ENCODE peak calls at places on chromosomes 2 and 18, in five cellular contexts. N is sigmoid colon; O is CD4-positive, CD25-positive, alpha-beta regulatory T cell; F is uterus; E is pancreas. K is an unnamed sample.

GRCh38 chr2:9657083-9657482 is 26.3 kb upstream of the YWHAQ start:
- DNase-seq in O (no peak), N (no peak), F (no peak), E (no peak), K (no peak)

GRCh38 chr18:67104700-67105284 is 411.7 kb downstream of the DSEL start:
- DNase-seq in O (no peak), N (no peak), E (peak; percentile 67), F (no peak), K (peak; percentile 49)

GRCh38 chr18:48333563-48333962 is 75.6 kb downstream of the ZBTB7C start:
- DNase-seq in E (no peak), N (no peak), O (no peak), F (no peak), K (no peak)

GRCh38 chr2:233049194-233049761 is 10.9 kb upstream of the INPP5D start:
- DNase-seq in N (no peak), O (no peak), F (no peak), E (peak; percentile 28), K (no peak)

GRCh38 chr2:232438951-232439757 is 16.8 kb upstream of the ALPI start:
- DNase-seq in N (no peak), O (no peak), E (peak; percentile 70), F (no peak), K (peak; percentile 45)

GRCh38 chr2:145158051-145158586 is 638.2 kb upstream of the ZEB2 start:
- DNase-seq in F (peak; percentile 79), O (no peak), E (peak; percentile 42), N (peak; percentile 88), K (peak; percentile 24)

GRCh38 chr18:59032308-59032707 is 107.4 kb upstream of the SEC11C start:
- DNase-seq in E (no peak), F (no peak), N (no peak), O (no peak), K (no peak)

GRCh38 chr2:147523415-147523814 is 321.4 kb upstream of the ACVR2A start:
- DNase-seq in N (no peak), O (no peak), E (no peak), F (no peak), K (no peak)

GRCh38 chr18:12362473-12363174 is 14.4 kb downstream of the AFG3L2 start:
- DNase-seq in N (no peak), O (no peak), E (no peak), F (no peak), K (no peak)

GRCh38 chr18:29496276-29496675 is 1319.3 kb upstream of the CDH2 start:
- DNase-seq in O (no peak), N (no peak), F (no peak), E (no peak), K (no peak)

GRCh38 chr2:186105016-186105415 is 366.4 kb downstream of the FSIP2 start:
- DNase-seq in N (no peak), F (no peak), E (no peak), O (no peak), K (no peak)

GRCh38 chr18:48572402-48573126 is 33.7 kb downstream of the CTIF start:
- DNase-seq in F (no peak), N (no peak), E (no peak), O (no peak), K (no peak)

GRCh38 chr2:71832388-71832787 is 315.3 kb downstream of the CYP26B1 start:
- DNase-seq in E (no peak), O (no peak), F (no peak), N (no peak), K (no peak)

GRCh38 chr2:71831208-71831577 is 316.5 kb downstream of the CYP26B1 start:
- DNase-seq in E (no peak), F (no peak), O (no peak), N (no peak), K (no peak)

GRCh38 chr2:71832844-71833243 is 314.8 kb downstream of the CYP26B1 start:
- DNase-seq in E (no peak), N (no peak), O (no peak), F (no peak), K (no peak)

GRCh38 chr2:71833272-71833671 is 314.4 kb downstream of the CYP26B1 start:
- DNase-seq in E (no peak), F (no peak), N (no peak), O (no peak), K (no peak)

DNA sequence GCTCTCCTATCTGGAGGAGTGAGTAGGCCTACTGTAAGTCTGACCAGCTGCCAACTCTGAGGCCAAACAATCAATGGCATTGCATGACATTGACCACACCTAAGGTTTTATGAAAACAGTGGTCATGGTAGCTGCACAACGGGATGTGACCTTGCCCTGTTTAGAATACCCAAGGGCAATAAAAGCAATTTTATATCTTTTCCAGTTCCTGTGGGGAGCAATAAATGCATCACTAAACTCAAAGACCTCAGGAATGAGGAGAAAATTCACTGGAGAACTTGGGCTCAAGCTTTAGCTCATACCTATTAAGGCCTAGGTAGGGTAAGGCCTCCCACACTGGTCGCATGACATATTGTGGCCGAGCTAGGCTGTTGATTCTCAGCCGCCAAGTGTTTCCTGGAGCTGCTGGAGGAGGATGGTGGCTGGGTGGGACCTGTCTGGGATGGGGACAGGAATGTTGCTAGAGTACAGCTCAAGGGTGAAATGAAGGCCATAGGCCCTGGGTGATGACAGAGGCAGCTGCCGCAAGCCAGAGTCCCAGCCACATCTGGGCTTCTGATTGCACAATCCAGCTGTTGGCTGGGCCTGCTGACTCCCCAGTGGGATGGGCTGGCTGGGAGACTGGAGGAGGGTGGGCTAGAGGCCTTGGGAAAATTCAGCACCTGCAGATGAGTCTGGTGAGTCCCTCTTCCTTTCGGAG is 313.7 kb downstream of the CYP26B1 start:
- DNase-seq in E (no peak), N (peak; percentile 86), O (no peak), F (peak; percentile 59), K (peak; percentile 24)
- H3K27ac ChIP-seq in E (no peak overlapping the region), N (no peak overlapping the region), O (no peak overlapping the region), F (no peak overlapping the region), K (no peak overlapping the region)

DNA sequence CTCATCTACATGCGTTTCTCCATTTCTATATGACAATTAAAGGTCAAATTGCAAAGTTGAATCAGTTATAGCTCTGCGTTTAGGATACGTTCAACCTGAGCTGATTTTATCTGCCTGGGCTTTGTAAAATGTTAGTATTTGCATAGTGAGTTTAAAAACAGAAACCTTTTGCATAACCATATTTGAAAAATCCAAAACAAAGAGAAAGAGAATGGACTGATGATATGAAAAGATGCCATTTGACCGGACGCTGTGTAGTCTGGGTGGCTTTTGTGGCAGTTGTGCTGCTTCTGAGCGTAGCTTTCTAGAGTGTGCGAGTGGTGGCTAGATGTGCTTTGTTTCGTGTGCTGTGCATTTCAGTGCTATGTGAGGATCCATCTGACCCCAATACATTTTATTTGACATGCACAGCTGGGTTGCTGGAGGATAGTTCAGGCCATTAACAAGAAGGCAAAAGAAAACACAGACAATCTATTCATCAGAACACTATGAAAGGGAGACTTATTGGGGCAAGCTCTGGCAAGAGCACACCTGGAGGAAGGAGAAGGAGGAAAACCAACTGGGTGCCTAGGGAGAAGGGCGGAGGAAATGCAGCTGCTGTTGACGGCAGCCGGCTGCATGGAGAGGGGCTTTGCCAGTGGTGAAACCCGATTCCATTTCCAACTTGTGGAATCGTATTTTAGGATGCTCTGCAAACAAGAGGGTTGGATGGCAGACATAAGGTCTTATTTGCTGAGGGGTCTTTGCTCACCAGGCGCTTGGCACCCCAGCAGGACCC is 126.8 kb downstream of the ACOXL start:
- DNase-seq in F (no peak), N (no peak), E (no peak), O (no peak), K (no peak)
- H3K4me3 ChIP-seq in F (no peak overlapping the region), N (no peak overlapping the region), E (no peak overlapping the region), O (peak overlapping the region; percentile 88), K (no peak overlapping the region)

GRCh38 chr2:148978026-148978685 is 60.3 kb upstream of the LYPD6B start:
- DNase-seq in N (no peak), E (no peak), O (no peak), F (no peak), K (no peak)

GRCh38 chr2:148979164-148979918 is 59.2 kb upstream of the LYPD6B start:
- DNase-seq in E (no peak), N (no peak), O (no peak), F (no peak), K (no peak)

GRCh38 chr2:148981350-148981749 is 57.1 kb upstream of the LYPD6B start:
- DNase-seq in E (no peak), F (no peak), O (no peak), N (no peak), K (no peak)

GRCh38 chr2:148978736-148979135 is 59.8 kb upstream of the LYPD6B start:
- DNase-seq in F (peak; percentile 34), N (no peak), E (no peak), O (no peak), K (no peak)

DNA sequence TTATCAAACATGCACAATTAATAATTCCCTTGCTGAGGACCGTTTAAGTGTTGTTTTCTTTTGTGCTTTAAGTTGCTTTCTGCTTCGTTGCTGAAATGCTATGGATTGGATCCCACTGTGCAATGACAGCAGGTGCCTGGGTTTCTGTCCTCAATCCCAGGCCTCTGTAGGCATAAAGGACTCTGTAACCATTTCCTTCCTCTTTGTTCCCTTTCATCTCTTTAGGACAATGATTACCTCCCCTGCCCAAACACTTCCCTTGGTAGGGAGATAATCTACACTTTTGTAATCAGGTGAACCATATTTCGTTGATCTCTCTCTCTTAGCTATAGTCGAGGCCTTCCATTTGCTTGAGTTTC is 58.6 kb upstream of the LYPD6B start:
- DNase-seq in O (no peak), F (no peak), E (no peak), N (no peak), K (no peak)
- H3K27ac ChIP-seq in O (no peak overlapping the region), F (no peak overlapping the region), E (no peak overlapping the region), N (no peak overlapping the region), K (no peak overlapping the region)

DNA sequence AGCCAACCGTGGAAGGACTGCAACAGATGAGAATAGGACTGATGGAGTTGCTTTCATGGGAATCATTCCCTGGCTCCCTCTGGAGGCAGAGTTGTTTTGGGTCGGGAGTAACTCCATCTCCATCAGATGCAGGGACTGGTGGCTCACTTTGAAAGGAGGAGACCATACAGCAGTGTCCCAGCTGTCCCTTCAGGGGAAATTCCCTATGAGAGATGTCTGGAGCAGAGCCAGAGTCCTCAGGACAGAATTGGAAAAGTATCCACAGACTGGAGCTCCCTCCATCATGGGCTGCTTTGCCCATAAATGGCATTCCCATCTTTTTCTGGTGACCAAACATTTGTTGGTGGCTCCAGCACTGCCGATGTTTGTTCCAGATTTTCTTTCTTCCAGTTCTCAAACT is 144.3 kb downstream of the NCK2 start:
- DNase-seq in O (no peak), F (no peak), E (no peak), N (no peak), K (no peak)
- H3K4me3 ChIP-seq in O (no peak overlapping the region), F (no peak overlapping the region), E (no peak overlapping the region), N (no peak overlapping the region), K (no peak overlapping the region)

GRCh38 chr2:33238111-33238510 is 238.3 kb upstream of the RASGRP3 start:
- DNase-seq in E (no peak), O (no peak), F (no peak), N (no peak), K (no peak)

GRCh38 chr2:33241072-33241471 is 235.4 kb upstream of the RASGRP3 start:
- DNase-seq in O (no peak), F (no peak), N (no peak), E (no peak), K (no peak)

GRCh38 chr2:33242845-33243244 is 233.6 kb upstream of the RASGRP3 start:
- DNase-seq in O (no peak), F (no peak), N (no peak), E (no peak), K (no peak)

GRCh38 chr2:33240178-33240577 is 236.3 kb upstream of the RASGRP3 start:
- DNase-seq in O (no peak), F (no peak), E (no peak), N (no peak), K (no peak)

GRCh38 chr2:33241581-33241980 is 234.9 kb upstream of the RASGRP3 start:
- DNase-seq in N (no peak), F (no peak), O (no peak), E (no peak), K (no peak)
- H3K27ac ChIP-seq in N (no peak overlapping the region), F (no peak overlapping the region), O (no peak overlapping the region), E (no peak overlapping the region), K (no peak overlapping the region)

K was measured in transverse colon.